ENCODE peak calls at places on chromosome 20, in eight cellular contexts. J is body of pancreas, F is fibroblast of lung, R is WERI-Rb-1, T is adipocyte, H is AG09309, A is A549, Z is skeletal muscle cell. G is an unnamed sample.

GRCh38 chr20:17568972-17569471 is 853 bp upstream of the DSTN start:
- DNase-seq in T (peak; percentile 98), H (peak; percentile 90), R (peak; percentile 61), J (peak; percentile 90), F (peak; percentile 99), A (peak; percentile 98), Z (peak; percentile 91), G (peak; percentile 90)

GRCh38 chr20:23305098-23305497 is 45.5 kb upstream of the NXT1 start:
- DNase-seq in J (no peak), H (peak; percentile 42), F (peak; percentile 45), R (no peak), Z (peak; percentile 55), A (no peak), T (peak; percentile 29), G (no peak)

GRCh38 chr20:16128538-16129106 is 444.6 kb downstream of the KIF16B start:
- DNase-seq in T (no peak), F (no peak), R (no peak), A (no peak), J (no peak), H (no peak), Z (no peak), G (no peak)

GRCh38 chr20:2139736-2140135 is 38.1 kb downstream of the STK35 start:
- DNase-seq in A (no peak), T (no peak), J (no peak), Z (no peak), R (peak; percentile 65), F (no peak), H (no peak), G (no peak)

GRCh38 chr20:16518068-16518783 is 55.0 kb downstream of the KIF16B start:
- DNase-seq in T (peak; percentile 46), Z (no peak), A (peak; percentile 69), R (peak; percentile 60), J (peak; percentile 53), F (peak; percentile 14), H (peak; percentile 8), G (no peak)

GRCh38 chr20:48523191-48523757 is 304.5 kb downstream of the PREX1 start:
- DNase-seq in T (peak; percentile 68), Z (peak; percentile 19), R (no peak), F (peak; percentile 66), A (peak; percentile 52), H (peak; percentile 20), J (peak; percentile 34), G (peak; percentile 59)

GRCh38 chr20:33653218-33653899 is 8.8 kb upstream of the C20orf144 start:
- DNase-seq in Z (no peak), A (peak; percentile 72), T (peak; percentile 76), H (no peak), J (peak; percentile 77), F (peak; percentile 46), R (peak; percentile 82), G (no peak)

GRCh38 chr20:19781235-19781634 is 23.2 kb downstream of the RIN2 start:
- DNase-seq in R (no peak), J (no peak), T (no peak), H (no peak), A (no peak), F (no peak), Z (no peak), G (no peak)

GRCh38 chr20:54194724-54195438 is 13.0 kb upstream of the PFDN4 start:
- DNase-seq in A (peak; percentile 76), J (no peak), T (no peak), R (no peak), F (peak; percentile 25), H (no peak), Z (no peak), G (no peak)

GRCh38 chr20:5230544-5230943 is 86.2 kb downstream of the PROKR2 start:
- DNase-seq in R (no peak), F (no peak), J (no peak), H (no peak), A (no peak), Z (no peak), T (no peak), G (no peak)

GRCh38 chr20:8853805-8854338 is 215.0 kb upstream of the PLCB4 start:
- DNase-seq in Z (peak; percentile 47), A (peak; percentile 80), T (peak; percentile 91), J (peak; percentile 54), R (peak; percentile 30), F (peak; percentile 70), H (peak; percentile 71), G (peak; percentile 79)

GRCh38 chr20:11850901-11851300 is 66.8 kb upstream of the BTBD3 start:
- DNase-seq in T (peak; percentile 27), H (no peak), A (peak; percentile 9), R (no peak), F (peak; percentile 72), Z (peak; percentile 37), J (no peak), G (no peak)

GRCh38 chr20:19408971-19409370 is 196.5 kb downstream of the SLC24A3 start:
- DNase-seq in R (no peak), J (no peak), T (no peak), Z (no peak), H (no peak), A (no peak), F (no peak), G (no peak)

GRCh38 chr20:21174425-21175239 is 48.8 kb downstream of the KIZ start:
- DNase-seq in J (no peak), R (no peak), H (no peak), T (no peak), A (no peak), F (no peak), Z (no peak), G (no peak)

GRCh38 chr20:731891-732560 is 36.3 kb downstream of the SLC52A3 start:
- DNase-seq in F (no peak), R (no peak), A (no peak), Z (no peak), J (no peak), H (no peak), T (no peak), G (no peak)

GRCh38 chr20:13008761-13009681 is at the start of gene SPTLC3:
- DNase-seq in J (peak; percentile 67), F (peak; percentile 62), R (no peak), A (no peak), H (peak; percentile 41), Z (peak; percentile 38), T (peak; percentile 9), G (no peak)

GRCh38 chr20:47508228-47508752 is 6.6 kb downstream of the NCOA3 start:
- DNase-seq in H (no peak), R (no peak), A (no peak), T (no peak), F (no peak), J (no peak), Z (no peak), G (no peak)

DNA sequence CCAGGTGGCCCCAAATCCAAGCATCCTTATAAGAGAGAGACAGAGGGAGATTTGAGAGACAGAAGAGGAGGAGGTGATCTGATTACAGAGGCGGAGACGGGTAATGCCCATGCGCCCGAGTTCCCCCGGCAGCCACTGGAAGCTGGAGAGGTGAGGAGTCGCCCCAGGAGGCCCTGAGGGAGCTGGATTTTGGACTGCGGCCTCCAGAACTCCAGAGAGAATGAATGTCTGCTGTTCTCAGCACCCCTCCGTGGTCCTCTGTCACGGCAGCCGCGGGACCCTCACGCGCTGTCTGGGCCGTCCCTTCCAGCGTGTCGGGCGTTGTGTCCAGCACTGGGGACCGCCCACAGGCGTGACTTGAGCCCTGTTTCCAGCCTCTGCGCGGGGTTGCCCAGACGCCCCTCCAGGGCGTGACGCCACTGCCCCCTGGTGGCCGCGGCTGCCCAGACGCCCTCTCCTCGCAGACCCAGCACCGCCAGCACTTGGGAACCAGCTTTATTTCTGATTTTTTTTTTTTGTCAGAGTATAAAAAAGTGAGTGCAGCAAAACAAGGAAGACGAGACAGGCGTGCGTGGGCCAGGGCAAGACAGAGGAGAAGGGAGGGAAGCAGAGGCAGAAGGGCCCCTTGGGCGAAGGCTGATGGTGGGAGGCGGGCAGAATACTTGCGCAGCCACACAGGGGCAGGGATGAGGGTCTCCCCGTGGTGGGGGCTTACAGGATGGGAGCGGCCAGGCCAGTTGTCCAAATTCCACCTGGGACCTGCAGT is 4.1 kb upstream of the ZNF512B start:
- DNase-seq in J (peak; percentile 89), A (peak; percentile 87), R (peak; percentile 75), F (peak; percentile 71), T (peak; percentile 96), H (no peak), Z (no peak), G (peak; percentile 56)
- H3K4me3 ChIP-seq in J (no peak overlapping the region), A (peak overlapping the region; percentile 46), R (peak overlapping the region; percentile 37), F (peak overlapping the region; percentile 29), T (peak overlapping the region; percentile 82), H (peak overlapping the region; percentile 46), Z (peak overlapping the region; percentile 53), G (peak overlapping the region; percentile 42)

GRCh38 chr20:38840053-38840893 is 34.8 kb downstream of the PPP1R16B start:
- DNase-seq in R (no peak), F (no peak), J (no peak), A (no peak), T (no peak), Z (no peak), H (no peak), G (no peak)

GRCh38 chr20:38838326-38838725 is 32.8 kb downstream of the PPP1R16B start:
- DNase-seq in Z (no peak), J (no peak), H (no peak), F (no peak), T (no peak), A (no peak), R (no peak), G (no peak)

GRCh38 chr20:38840894-38841470 is 35.5 kb downstream of the PPP1R16B start:
- DNase-seq in J (no peak), A (no peak), H (no peak), R (no peak), T (no peak), Z (no peak), F (no peak), G (no peak)

GRCh38 chr20:38841570-38841969 is 36.1 kb downstream of the PPP1R16B start:
- DNase-seq in F (no peak), R (no peak), T (no peak), J (no peak), Z (no peak), A (no peak), H (no peak), G (no peak)

DNA sequence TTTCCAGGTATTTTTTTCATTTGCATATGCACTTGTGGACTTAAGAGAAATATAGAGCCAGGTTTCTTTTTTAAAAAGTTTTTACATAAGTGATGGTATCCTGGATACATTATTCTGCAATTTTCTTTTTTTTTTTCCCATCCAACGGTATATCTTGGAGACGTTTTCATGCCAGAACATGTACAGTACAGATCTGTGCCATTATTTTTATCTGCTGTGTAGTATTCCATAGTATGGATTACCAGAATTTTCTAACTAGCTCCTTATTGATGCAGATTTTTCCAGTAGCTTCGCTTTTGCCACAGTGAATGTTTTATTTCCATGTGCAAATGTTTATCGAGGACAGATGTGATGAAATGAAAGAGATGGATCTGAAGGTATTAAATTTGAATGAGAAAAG is 34.1 kb downstream of the PPP1R16B start:
- DNase-seq in Z (no peak), H (no peak), A (no peak), R (no peak), T (no peak), F (no peak), J (no peak), G (no peak)
- H3K4me3 ChIP-seq in Z (no peak overlapping the region), H (no peak overlapping the region), A (no peak overlapping the region), R (no peak overlapping the region), T (no peak overlapping the region), F (no peak overlapping the region), J (no peak overlapping the region), G (no peak overlapping the region)

GRCh38 chr20:3848565-3848964 is 1.9 kb downstream of the MAVS start:
- DNase-seq in Z (no peak), J (no peak), A (no peak), R (no peak), F (no peak), H (no peak), T (no peak), G (no peak)
- H3K4me3 ChIP-seq in Z (no peak overlapping the region), J (no peak overlapping the region), A (no peak overlapping the region), R (no peak overlapping the region), F (no peak overlapping the region), H (no peak overlapping the region), T (no peak overlapping the region), G (no peak overlapping the region)

GRCh38 chr20:44642203-44643153 is 9.0 kb downstream of the ADA start:
- DNase-seq in A (peak; percentile 85), H (peak; percentile 42), R (no peak), F (peak; percentile 91), Z (peak; percentile 80), T (peak; percentile 65), J (peak; percentile 85), G (peak; percentile 77)
- H3K4me3 ChIP-seq in A (no peak overlapping the region), H (no peak overlapping the region), R (no peak overlapping the region), F (no peak overlapping the region), Z (no peak overlapping the region), T (peak overlapping the region; percentile 58), J (no peak overlapping the region), G (no peak overlapping the region)

G was measured in HFF-Myc.